ENCODE peak calls at places on chromosome 6, in eight cellular contexts. Z, N, P, X, O, A, C and J are unnamed samples. For H3K27me3, the result is how much of the 10 kb centered on the place peaks cover.

GRCh38 chr6:137497722-137498463 is 3.7 kb upstream of the OLIG3 start:
- DNase-seq in A (peak), Z (no peak), P (no peak), X (no peak), C (no peak), N (no peak), O (no peak), J (no peak)

GRCh38 chr6:14711056-14711703 is 534.7 kb upstream of the JARID2 start:
- DNase-seq in Z (peak), O (no peak), C (no peak), X (peak), A (peak), P (no peak), N (peak), J (no peak)

GRCh38 chr6:98834060-98835031 is at the start of gene POU3F2:
- DNase-seq in A (peak), X (peak), O (peak), Z (peak), C (no peak), P (peak), N (peak), J (peak)

GRCh38 chr6:101326411-101326810 is 67.1 kb upstream of the GRIK2 start:
- DNase-seq in P (no peak), O (no peak), X (no peak), Z (no peak), N (no peak), C (no peak), A (no peak), J (no peak)

GRCh38 chr6:110398778-110399177 is 16.6 kb downstream of the DDO start:
- DNase-seq in P (no peak), Z (peak), C (no peak), O (no peak), A (no peak), X (no peak), N (no peak), J (no peak)

GRCh38 chr6:7058250-7058923 is 49.4 kb upstream of the RREB1 start:
- DNase-seq in Z (peak), N (no peak), X (peak), P (no peak), O (peak), A (peak), C (peak), J (no peak)

GRCh38 chr6:39204646-39205244 is 24.5 kb downstream of the KCNK5 start:
- DNase-seq in C (no peak), X (no peak), N (no peak), O (no peak), P (no peak), A (no peak), Z (no peak), J (no peak)

GRCh38 chr6:35596448-35597442 is 84.0 kb upstream of the TULP1 start:
- DNase-seq in P (peak), C (no peak), N (no peak), O (no peak), X (no peak), Z (peak), A (no peak), J (no peak)

GRCh38 chr6:143900358-143900757 is 36.1 kb downstream of the ZC2HC1B start:
- DNase-seq in A (no peak), N (no peak), Z (no peak), P (no peak), O (no peak), X (no peak), C (no peak), J (no peak)

GRCh38 chr6:143902827-143903226 is 38.6 kb downstream of the ZC2HC1B start:
- DNase-seq in Z (no peak), P (no peak), A (no peak), X (no peak), O (no peak), N (no peak), C (no peak), J (no peak)

GRCh38 chr6:143896096-143896880 is 32.0 kb downstream of the ZC2HC1B start:
- DNase-seq in C (peak), N (no peak), Z (no peak), P (no peak), X (peak), A (no peak), O (peak), J (no peak)

GRCh38 chr6:143901885-143902708 is 37.8 kb downstream of the ZC2HC1B start:
- DNase-seq in Z (peak), O (no peak), N (peak), C (no peak), A (no peak), X (peak), P (peak), J (peak)
- H3K27ac ChIP-seq in Z (peak), O (no peak), N (peak), C (peak), A (no peak), X (peak), P (no peak), J (peak)

GRCh38 chr6:107490568-107491058 is 696 bp downstream of the SOBP start:
- DNase-seq in N (peak), X (no peak), A (no peak), Z (no peak), O (peak), P (no peak), C (no peak), J (peak)
- H3K27me3 ChIP-seq in N (under half), X (half or more), A (under half), Z (under half), O (under half), P (under half), C (under half), J (under half)

DNA sequence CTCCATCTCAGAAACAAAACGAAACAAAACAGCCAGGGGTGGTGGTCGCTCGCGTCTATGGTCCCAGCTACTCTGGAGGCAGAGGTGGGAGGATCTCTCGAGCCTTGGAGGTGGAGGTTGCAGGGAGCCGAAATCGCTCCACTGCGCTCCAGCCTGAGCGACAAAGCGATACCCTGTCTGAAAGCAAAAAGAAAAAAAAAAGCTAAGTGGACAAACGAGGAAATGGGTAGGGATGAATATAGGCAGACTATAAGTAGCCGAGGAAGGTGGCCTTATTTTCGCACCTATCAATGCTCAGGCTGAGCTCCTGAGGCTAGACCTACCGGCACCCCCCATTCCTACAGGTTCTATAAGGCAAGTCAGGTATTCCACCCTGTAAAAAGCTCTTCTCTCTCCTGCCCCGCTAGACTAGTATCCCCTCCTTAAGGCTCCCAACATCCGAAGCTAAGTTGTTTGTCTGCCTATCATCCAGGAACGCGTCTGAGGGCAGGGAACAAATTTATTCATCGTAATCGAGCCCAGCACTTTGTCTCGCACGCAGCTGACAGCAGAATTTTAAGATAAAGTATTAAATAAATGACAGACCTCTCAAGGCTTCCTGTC is 591 bp upstream of the CASP8AP2 start:
- DNase-seq in C (no peak), X (peak), P (no peak), Z (no peak), N (no peak), A (peak), O (no peak), J (no peak)
- TF ChIP-seq POLR2A in C (no peak), X (peak), P (peak), Z (no peak), N (no peak), A (no peak), O (no peak), J (no peak)

GRCh38 chr6:2953098-2953497 is 18.3 kb downstream of the SERPINB6 start:
- DNase-seq in C (no peak), N (no peak), A (no peak), O (no peak), P (no peak), Z (no peak), X (no peak), J (no peak)

GRCh38 chr6:2950713-2951112 is 20.7 kb downstream of the SERPINB6 start:
- DNase-seq in Z (no peak), C (no peak), N (peak), A (peak), P (no peak), X (no peak), O (no peak), J (no peak)

GRCh38 chr6:2951723-2952122 is 19.6 kb downstream of the SERPINB6 start:
- DNase-seq in P (no peak), Z (no peak), C (no peak), X (no peak), O (no peak), A (no peak), N (peak), J (no peak)

GRCh38 chr6:2949536-2950083 is 21.8 kb downstream of the SERPINB6 start:
- DNase-seq in O (no peak), A (no peak), X (no peak), C (no peak), P (no peak), Z (no peak), N (peak), J (no peak)

DNA sequence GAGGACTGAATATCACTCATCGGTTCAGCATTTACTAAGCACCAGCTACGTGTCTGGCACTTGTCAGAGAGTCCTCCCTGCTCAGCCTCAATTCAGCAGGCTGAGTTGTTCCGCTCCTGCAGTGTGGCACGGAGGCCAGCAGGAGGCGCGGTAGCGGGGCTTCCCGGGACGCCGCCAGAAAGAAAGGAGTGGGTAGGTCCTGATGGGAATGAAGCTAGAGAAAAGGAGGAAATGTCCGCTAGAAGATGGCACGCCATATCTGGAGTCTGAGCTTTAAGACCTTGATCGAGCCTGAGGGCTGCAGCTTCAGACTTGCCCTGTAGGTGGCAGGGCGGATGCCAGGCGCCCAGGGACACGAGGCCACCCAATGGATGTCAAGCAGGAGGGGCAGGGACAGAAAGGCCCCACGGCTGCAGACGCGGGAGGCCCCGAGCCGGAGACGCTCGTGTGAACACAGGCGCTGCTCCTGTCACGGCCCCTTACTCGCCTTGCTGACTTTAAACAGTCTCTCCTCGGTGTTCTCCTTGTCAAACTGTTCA is 18.7 kb downstream of the SERPINB6 start:
- DNase-seq in O (peak), N (peak), X (peak), A (peak), P (peak), C (no peak), Z (peak), J (peak)
- H3K27ac ChIP-seq in O (peak), N (no peak), X (peak), A (peak), P (no peak), C (no peak), Z (peak), J (peak)

DNA sequence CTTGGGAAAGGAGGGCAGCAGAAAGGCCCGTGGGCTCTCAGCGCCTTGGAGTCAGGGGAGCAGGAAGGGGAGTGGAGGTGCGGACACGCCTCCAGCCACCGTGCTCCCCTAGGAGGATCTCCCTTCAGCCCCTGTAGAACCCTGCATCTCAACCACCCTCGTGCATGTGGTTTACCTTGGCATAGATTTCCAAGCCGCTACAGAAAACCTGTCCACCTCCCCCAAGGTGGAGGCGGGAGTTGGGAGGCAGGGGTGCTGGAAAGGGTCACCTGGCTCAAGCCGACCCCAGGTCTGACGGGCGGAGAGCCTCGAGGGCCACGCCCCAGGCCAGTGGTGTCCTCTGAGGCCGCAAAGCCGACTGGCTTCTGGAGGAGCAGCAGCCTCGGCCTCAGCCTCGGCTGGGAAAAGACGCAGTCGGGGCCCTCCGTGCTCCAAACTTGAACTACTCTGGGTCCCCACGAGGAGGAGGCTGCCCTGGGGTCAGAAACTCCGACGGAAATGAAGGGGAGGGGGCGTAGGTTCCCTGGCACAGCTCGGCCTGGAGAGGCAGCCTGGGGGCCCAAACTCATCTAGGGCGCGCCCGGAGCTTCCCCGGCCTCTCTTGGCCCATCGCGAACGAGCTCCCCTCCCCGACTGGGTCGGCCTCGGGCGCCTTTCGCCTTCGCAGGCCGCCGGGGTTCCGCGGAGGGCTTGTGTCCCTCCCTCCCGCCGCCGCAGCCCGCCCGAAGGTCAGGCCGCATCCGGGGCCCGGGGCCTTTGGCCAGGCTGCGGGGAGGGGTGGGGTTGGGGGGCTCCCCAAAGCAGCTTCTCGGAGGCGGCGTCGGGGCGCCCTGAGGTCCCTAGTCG is 6.3 kb upstream of the FOXF2 start:
- DNase-seq in O (no peak), X (no peak), P (no peak), C (no peak), A (no peak), N (no peak), Z (no peak), J (no peak)
- H3K27me3 ChIP-seq in O (half or more), X (half or more), P (half or more), C (under half), A (half or more), N (under half), Z (under half), J (half or more)

DNA sequence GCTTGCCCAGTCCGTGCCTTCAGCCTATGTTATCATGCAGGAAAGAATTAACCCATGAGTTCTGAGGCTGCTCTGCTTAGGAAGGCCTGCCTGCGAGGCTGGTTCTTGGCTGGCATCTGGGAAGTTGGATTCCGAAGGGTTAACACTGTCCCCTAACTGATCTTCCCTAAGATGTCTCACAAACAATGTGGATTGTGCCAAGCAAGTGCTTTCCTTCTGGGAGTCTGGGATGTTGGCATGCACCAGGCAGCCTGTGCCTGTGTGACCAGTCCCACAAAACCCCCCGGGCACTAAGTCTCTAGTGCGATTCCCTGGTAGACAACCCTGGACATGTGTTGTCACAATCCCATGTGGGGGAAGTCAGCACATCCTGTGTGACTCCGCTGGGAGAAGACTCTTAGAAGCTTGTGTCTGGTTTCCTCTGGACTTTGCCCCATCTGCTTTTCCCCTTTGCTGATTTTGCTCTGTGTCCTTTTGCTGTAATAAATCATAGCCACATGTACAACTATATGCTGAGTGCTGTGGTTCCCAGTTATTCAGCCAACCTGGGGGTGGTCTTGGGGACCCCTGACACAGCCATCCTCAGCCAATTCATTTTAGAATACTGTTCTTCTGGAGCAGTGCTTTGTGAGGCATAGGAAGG is 83.8 kb downstream of the SLC22A23 start:
- DNase-seq in N (no peak), X (peak), P (no peak), Z (no peak), A (peak), O (no peak), C (no peak), J (no peak)
- TF ChIP-seq POLR2A in N (no peak), X (no peak), P (no peak), Z (no peak), A (no peak), O (no peak), C (no peak), J (no peak)

DNA sequence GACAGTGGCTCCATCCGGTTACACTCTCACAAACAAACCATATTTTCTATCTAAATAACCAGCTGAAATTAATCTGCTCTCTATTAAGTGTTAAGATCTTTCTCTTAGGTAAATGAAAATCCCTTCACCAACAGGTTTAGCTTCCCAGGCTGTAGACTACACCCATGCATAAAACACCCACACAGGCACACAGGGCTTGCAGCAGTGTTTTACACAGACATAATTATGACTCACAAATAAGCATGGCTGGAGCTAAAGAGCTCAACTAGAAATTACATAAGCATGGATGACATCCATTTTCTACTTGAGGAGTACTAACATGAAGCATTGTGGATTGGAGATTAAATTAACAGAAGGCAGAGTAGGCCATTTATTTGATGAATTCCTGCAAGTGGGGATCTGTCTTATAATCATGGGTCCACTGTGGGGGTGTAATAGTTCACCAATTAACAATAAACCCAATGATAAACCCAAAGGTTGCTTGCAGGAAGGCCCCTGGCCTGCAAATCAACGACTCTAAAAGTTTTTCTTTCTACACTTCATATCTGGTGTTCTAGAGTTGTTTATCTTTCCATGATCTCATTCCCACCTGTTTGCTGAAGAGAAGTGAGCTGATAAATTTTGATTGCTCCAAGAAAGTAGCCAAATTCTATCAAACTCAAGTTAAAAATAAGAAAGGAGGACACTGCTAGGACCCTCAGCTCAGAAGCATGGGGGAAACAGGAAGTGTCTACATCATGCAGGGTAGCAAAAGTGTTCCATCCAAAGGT is 33.8 kb upstream of the E2F3 start:
- DNase-seq in N (no peak), A (no peak), X (no peak), Z (peak), O (no peak), P (no peak), C (no peak), J (no peak)
- H3K27ac ChIP-seq in N (no peak), A (peak), X (no peak), Z (no peak), O (no peak), P (no peak), C (no peak), J (no peak)

GRCh38 chr6:1390071-1390804 is 862 bp downstream of the FOXF2 start:
- DNase-seq in O (peak), C (no peak), N (no peak), Z (peak), X (no peak), A (no peak), P (peak), J (no peak)
- H3K27me3 ChIP-seq in O (under half), C (under half), N (under half), Z (under half), X (half or more), A (under half), P (half or more), J (under half)

GRCh38 chr6:10271982-10272381 is 142.9 kb downstream of the TFAP2A start:
- DNase-seq in O (no peak), X (no peak), P (no peak), C (no peak), Z (no peak), A (no peak), N (no peak), J (no peak)
- TF ChIP-seq POLR2A in O (no peak), X (no peak), P (no peak), C (no peak), Z (no peak), A (no peak), N (no peak), J (no peak)

GRCh38 chr6:112247275-112247674 is 7.1 kb downstream of the LAMA4 start:
- DNase-seq in C (no peak), N (no peak), A (no peak), X (no peak), O (no peak), Z (no peak), P (no peak), J (no peak)
- H3K27ac ChIP-seq in C (peak), N (peak), A (no peak), X (peak), O (no peak), Z (peak), P (peak), J (peak)